ENCODE peak calls at places on chromosomes 1 and 21, in nine cellular contexts. S is osteoblast; Q is CD8-positive, alpha-beta T cell; B is brain microvascular endothelial cell; E is tibial nerve; K is GM06990; I is SJSA1; G is thoracic aorta; M is upper lobe of right lung. L is an unnamed sample.

GRCh38 chr21:28419110-28419509 is 573.6 kb downstream of the LTN1 start:
- DNase-seq in Q (no peak), K (no peak), M (no peak), G (no peak), B (peak; percentile 52), S (peak; percentile 74), E (no peak), I (no peak), L (no peak)

GRCh38 chr21:17334478-17334877 is 178.4 kb upstream of the CXADR start:
- DNase-seq in Q (no peak), I (no peak), G (no peak), M (no peak), B (no peak), S (no peak), E (no peak), K (no peak), L (no peak)

GRCh38 chr1:204721378-204722041 is 36.0 kb upstream of the LRRN2 start:
- DNase-seq in K (no peak), S (peak; percentile 13), B (no peak), G (no peak), I (no peak), E (no peak), Q (no peak), M (no peak), L (no peak)

GRCh38 chr1:16918371-16918770 is 3.4 kb upstream of the CROCC start:
- DNase-seq in I (no peak), G (no peak), E (no peak), B (no peak), K (no peak), Q (no peak), S (peak; percentile 80), M (peak; percentile 6), L (no peak)

GRCh38 chr1:109807822-109808680 is 44.3 kb upstream of the EPS8L3 start:
- DNase-seq in E (no peak), S (no peak), B (no peak), G (no peak), M (peak; percentile 50), I (no peak), K (no peak), Q (no peak), L (no peak)

GRCh38 chr1:232965912-232966217 is 15.5 kb downstream of the NTPCR start:
- DNase-seq in M (no peak), S (peak; percentile 27), K (no peak), B (no peak), I (no peak), G (no peak), E (no peak), Q (no peak), L (no peak)

GRCh38 chr1:68011786-68012375 is 38.5 kb downstream of the DIRAS3 start:
- DNase-seq in S (peak; percentile 37), G (no peak), B (no peak), K (no peak), M (no peak), E (no peak), Q (no peak), I (peak; percentile 15), L (no peak)

GRCh38 chr1:84062496-84062895 is 63.6 kb upstream of the TTLL7 start:
- DNase-seq in I (no peak), K (no peak), E (no peak), B (no peak), S (no peak), G (no peak), Q (no peak), M (no peak), L (no peak)

GRCh38 chr1:37553598-37553926 is 531 bp downstream of the SNIP1 start:
- DNase-seq in S (no peak), Q (no peak), E (no peak), I (no peak), B (no peak), K (no peak), G (no peak), M (no peak), L (no peak)

GRCh38 chr1:187787696-187788095 is 958.9 kb downstream of the PLA2G4A start:
- DNase-seq in M (no peak), E (no peak), K (no peak), Q (no peak), G (no peak), I (no peak), S (no peak), B (no peak), L (no peak)

GRCh38 chr1:187788686-187789085 is 959.9 kb downstream of the PLA2G4A start:
- DNase-seq in E (no peak), I (no peak), Q (no peak), S (no peak), G (no peak), B (no peak), K (no peak), M (no peak), L (no peak)

GRCh38 chr1:187794561-187794960 is 965.8 kb downstream of the PLA2G4A start:
- DNase-seq in I (no peak), G (no peak), M (no peak), K (no peak), E (no peak), B (no peak), S (no peak), Q (no peak), L (no peak)

DNA sequence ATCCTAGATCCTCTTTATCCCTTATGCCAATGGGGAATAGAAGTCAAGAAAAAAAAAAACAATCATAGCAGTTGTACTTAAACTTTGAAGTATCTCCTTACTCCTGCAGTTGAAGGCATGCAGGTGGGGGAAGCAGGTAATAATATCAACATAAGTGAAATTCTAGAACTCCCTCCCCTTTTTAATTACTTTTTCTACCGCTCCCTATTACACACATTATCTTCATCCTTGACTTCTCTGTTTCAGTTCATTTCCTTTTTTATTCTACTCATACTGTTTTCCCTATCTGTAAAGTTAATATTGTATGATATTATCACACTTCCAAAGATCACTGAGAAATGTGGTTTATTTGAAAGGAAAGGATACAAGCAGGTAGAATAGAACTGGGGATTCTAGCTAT is 962.0 kb downstream of the PLA2G4A start:
- DNase-seq in Q (no peak), G (no peak), E (no peak), S (no peak), B (no peak), M (no peak), K (no peak), I (no peak), L (no peak)
- H3K36me3 ChIP-seq in Q (no peaks in the 10 kb centered on the region), G (no peaks in the 10 kb centered on the region), E (no peaks in the 10 kb centered on the region), S (no peaks in the 10 kb centered on the region), B (no peaks in the 10 kb centered on the region), M (no peaks in the 10 kb centered on the region), K (no peaks in the 10 kb centered on the region), I (no peaks in the 10 kb centered on the region), L (no peaks in the 10 kb centered on the region)

GRCh38 chr1:175132456-175132855 is 60.1 kb downstream of the KIAA0040 start:
- DNase-seq in I (peak; percentile 40), G (no peak), Q (no peak), M (no peak), K (no peak), E (no peak), S (no peak), B (no peak), L (no peak)
- H3K27me3 ChIP-seq in I (no peaks in the 10 kb centered on the region), G (no peaks in the 10 kb centered on the region), Q (no peaks in the 10 kb centered on the region), M (no peaks in the 10 kb centered on the region), K (no peaks in the 10 kb centered on the region), E (no peaks in the 10 kb centered on the region), S (no peaks in the 10 kb centered on the region), B (no peaks in the 10 kb centered on the region), L (peaks cover 3% of the 10 kb centered on the region)

DNA sequence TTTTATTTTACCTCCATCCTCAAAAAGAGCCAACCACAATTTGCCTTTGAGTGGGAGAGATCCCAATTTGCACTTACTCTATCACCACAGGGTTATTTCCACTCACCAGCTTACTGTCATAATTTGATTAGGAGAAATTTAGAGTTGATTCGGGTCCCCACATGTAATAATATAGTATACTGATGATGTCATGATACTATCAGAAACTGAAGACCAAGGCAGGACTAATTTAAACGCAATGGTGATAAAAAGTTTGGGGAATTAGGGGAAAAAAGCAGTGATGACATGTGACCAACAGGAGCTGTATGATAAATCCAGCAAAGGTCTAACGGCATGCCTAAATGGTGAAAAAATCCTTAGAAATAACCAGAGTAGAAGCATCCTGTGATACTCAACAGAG is 54.4 kb downstream of the TRIM33 start:
- DNase-seq in M (no peak), S (no peak), K (no peak), E (no peak), B (no peak), G (no peak), Q (no peak), I (no peak), L (no peak)
- H3K36me3 ChIP-seq in M (peaks cover 20% of the 10 kb centered on the region), S (peaks cover 19% of the 10 kb centered on the region), K (peaks cover 4% of the 10 kb centered on the region), E (peaks cover 55% of the 10 kb centered on the region), B (peaks cover 10% of the 10 kb centered on the region), G (peaks cover 13% of the 10 kb centered on the region), Q (peaks cover 10% of the 10 kb centered on the region), I (peaks cover 56% of the 10 kb centered on the region), L (peaks cover 42% of the 10 kb centered on the region)

GRCh38 chr1:225875044-225875822 is 6.9 kb downstream of the TMEM63A start:
- DNase-seq in S (peak; percentile 34), G (no peak), I (no peak), B (no peak), Q (no peak), E (no peak), M (peak; percentile 85), K (no peak), L (no peak)
- H3K27me3 ChIP-seq in S (no peaks in the 10 kb centered on the region), G (no peaks in the 10 kb centered on the region), I (no peaks in the 10 kb centered on the region), B (no peaks in the 10 kb centered on the region), Q (no peaks in the 10 kb centered on the region), E (no peaks in the 10 kb centered on the region), M (no peaks in the 10 kb centered on the region), K (no peaks in the 10 kb centered on the region), L (no peaks in the 10 kb centered on the region)

L was measured in CD4-positive, CD25-positive, alpha-beta regulatory T cell.